ENCODE peak calls at places on chromosomes 11 and 22, in ten cellular contexts. F is kidney; G is EL; Q is activated naive CD8-positive, alpha-beta T cell treated with anti-CD3 and anti-CD28 coated beads, Interleukin-2, amount 50 U/mL, for 16 hours; E is cortex of kidney; K is NK-92 treated with Interleukin-12 subunit alpha and Interleukin-12 subunit beta, amount 100 ng/mL, for 24 hours; T is HTR-8/SVneo; V is AG20443; A is cardiac fibroblast; I is right lobe of liver. Z is an unnamed sample.

GRCh38 chr11:72239296-72239848 is 4.6 kb downstream of the PHOX2A start:
- DNase-seq in F (peak), G (peak), Q (no peak), E (no peak), K (no peak), T (no peak), V (peak), A (peak), I (peak), Z (no peak)

GRCh38 chr22:46766611-46767010 is 4.2 kb downstream of the TBC1D22A start:
- DNase-seq in F (no peak), G (no peak), Q (no peak), E (no peak), K (no peak), T (no peak), V (no peak), A (no peak), I (no peak), Z (no peak)

GRCh38 chr11:78664606-78665005 is 89.9 kb upstream of the NARS2 start:
- DNase-seq in F (no peak), G (peak), Q (no peak), E (no peak), K (no peak), T (peak), V (no peak), A (no peak), I (no peak), Z (no peak)

GRCh38 chr11:69642549-69642912 is 1.6 kb downstream of the CCND1 start:
- DNase-seq in F (peak), G (no peak), Q (peak), E (no peak), K (no peak), T (no peak), V (no peak), A (no peak), I (peak), Z (no peak)

GRCh38 chr11:6841694-6842093 is 3.8 kb upstream of the OR10A5 start:
- DNase-seq in F (no peak), G (no peak), Q (no peak), E (no peak), K (no peak), T (no peak), V (no peak), A (no peak), I (no peak), Z (no peak)

GRCh38 chr22:37161442-37161841 is 11.7 kb upstream of the IL2RB start:
- DNase-seq in F (peak), G (peak), Q (no peak), E (no peak), K (peak), T (no peak), V (no peak), A (no peak), I (no peak), Z (no peak)

GRCh38 chr22:23179381-23180294 is 671 bp upstream of the BCR start:
- DNase-seq in F (peak), G (no peak), Q (no peak), E (no peak), K (no peak), T (no peak), V (no peak), A (no peak), I (peak), Z (no peak)

GRCh38 chr11:31799794-31800397 is 11.2 kb downstream of the PAX6 start:
- DNase-seq in F (no peak), G (no peak), Q (no peak), E (no peak), K (no peak), T (no peak), V (no peak), A (no peak), I (no peak), Z (no peak)

GRCh38 chr22:31346255-31346732 is at the start of gene PATZ1:
- DNase-seq in F (peak), G (peak), Q (peak), E (no peak), K (peak), T (peak), V (peak), A (peak), I (peak), Z (peak)

GRCh38 chr11:12212181-12212820 is 101.9 kb downstream of the MICAL2 start:
- DNase-seq in F (no peak), G (no peak), Q (no peak), E (no peak), K (no peak), T (no peak), V (no peak), A (no peak), I (no peak), Z (no peak)

GRCh38 chr22:25900880-25901279 is 158.9 kb downstream of the MYO18B start:
- DNase-seq in F (no peak), G (no peak), Q (no peak), E (no peak), K (no peak), T (no peak), V (no peak), A (peak), I (no peak), Z (no peak)

GRCh38 chr11:29629281-29629680 is 387.5 kb downstream of the KCNA4 start:
- DNase-seq in F (no peak), G (no peak), Q (no peak), E (no peak), K (no peak), T (no peak), V (peak), A (peak), I (no peak), Z (no peak)

GRCh38 chr11:130872961-130873360 is 43.3 kb downstream of the SNX19 start:
- DNase-seq in F (no peak), G (peak), Q (no peak), E (no peak), K (no peak), T (no peak), V (peak), A (peak), I (no peak), Z (no peak)

GRCh38 chr11:68312117-68312779 is at the start of gene LRP5:
- DNase-seq in F (no peak), G (peak), Q (no peak), E (no peak), K (no peak), T (peak), V (peak), A (peak), I (peak), Z (no peak)

GRCh38 chr11:12811861-12812260 is 137.6 kb downstream of the TEAD1 start:
- DNase-seq in F (no peak), G (no peak), Q (no peak), E (no peak), K (no peak), T (no peak), V (no peak), A (no peak), I (no peak), Z (no peak)

GRCh38 chr11:26286472-26287066 is 45.4 kb upstream of the ANO3 start:
- DNase-seq in F (no peak), G (peak), Q (no peak), E (no peak), K (no peak), T (peak), V (peak), A (peak), I (no peak), Z (peak)

GRCh38 chr11:110000045-110000502 is 93.1 kb upstream of the ZC3H12C start:
- DNase-seq in F (no peak), G (peak), Q (no peak), E (no peak), K (no peak), T (peak), V (peak), A (peak), I (no peak), Z (peak)

GRCh38 chr11:41826129-41826528 is 366.7 kb upstream of the LRRC4C start:
- DNase-seq in F (peak), G (no peak), Q (no peak), E (no peak), K (no peak), T (no peak), V (no peak), A (no peak), I (no peak), Z (no peak)

GRCh38 chr22:46966846-46967245 is 204.4 kb downstream of the TBC1D22A start:
- DNase-seq in F (peak), G (no peak), Q (no peak), E (no peak), K (no peak), T (no peak), V (no peak), A (no peak), I (no peak), Z (no peak)

GRCh38 chr11:35747638-35748037 is 85.1 kb downstream of the TRIM44 start:
- DNase-seq in F (peak), G (no peak), Q (no peak), E (no peak), K (no peak), T (no peak), V (no peak), A (no peak), I (no peak), Z (no peak)

GRCh38 chr11:75768909-75769771 is 562 bp downstream of the DGAT2 start:
- DNase-seq in F (peak), G (no peak), Q (no peak), E (no peak), K (no peak), T (no peak), V (no peak), A (no peak), I (no peak), Z (no peak)

GRCh38 chr11:8917157-8917820 is 6.3 kb downstream of the AKIP1 start:
- DNase-seq in F (no peak), G (peak), Q (no peak), E (no peak), K (no peak), T (peak), V (peak), A (peak), I (no peak), Z (peak)

GRCh38 chr22:27022741-27023373 is 365.5 kb downstream of the MIAT start:
- DNase-seq in F (no peak), G (no peak), Q (no peak), E (no peak), K (no peak), T (no peak), V (no peak), A (no peak), I (no peak), Z (no peak)

GRCh38 chr11:112118176-112118575 is 31.5 kb downstream of the SDHD start:
- DNase-seq in F (no peak), G (no peak), Q (no peak), E (no peak), K (peak), T (no peak), V (no peak), A (no peak), I (no peak), Z (no peak)

GRCh38 chr11:11717064-11717725 is 95.4 kb upstream of the GALNT18 start:
- DNase-seq in F (no peak), G (no peak), Q (no peak), E (no peak), K (no peak), T (no peak), V (no peak), A (no peak), I (no peak), Z (no peak)

GRCh38 chr11:64453466-64453865 is 94.5 kb downstream of the RPS6KA4 start:
- DNase-seq in F (peak), G (no peak), Q (no peak), E (no peak), K (no peak), T (no peak), V (no peak), A (no peak), I (no peak), Z (no peak)

GRCh38 chr22:38325575-38325974 is 8.3 kb upstream of the CSNK1E start:
- DNase-seq in F (no peak), G (no peak), Q (no peak), E (no peak), K (no peak), T (no peak), V (no peak), A (no peak), I (no peak), Z (no peak)

GRCh38 chr11:45477588-45477987 is 187.8 kb downstream of the CHST1 start:
- DNase-seq in F (no peak), G (no peak), Q (no peak), E (no peak), K (no peak), T (no peak), V (no peak), A (no peak), I (no peak), Z (no peak)

GRCh38 chr22:44583076-44583760 is 85.2 kb upstream of the RTL6 start:
- DNase-seq in F (peak), G (no peak), Q (no peak), E (no peak), K (no peak), T (no peak), V (peak), A (peak), I (peak), Z (peak)

GRCh38 chr11:125224391-125225015 is 60.0 kb downstream of the PKNOX2 start:
- DNase-seq in F (no peak), G (peak), Q (no peak), E (no peak), K (no peak), T (peak), V (no peak), A (peak), I (no peak), Z (peak)

GRCh38 chr11:93221539-93221938 is 23.7 kb upstream of the SLC36A4 start:
- DNase-seq in F (no peak), G (no peak), Q (no peak), E (no peak), K (no peak), T (no peak), V (no peak), A (no peak), I (no peak), Z (no peak)

GRCh38 chr11:64762916-64763803 is 3.4 kb upstream of the PYGM start:
- DNase-seq in F (peak), G (peak), Q (no peak), E (no peak), K (no peak), T (no peak), V (no peak), A (peak), I (no peak), Z (no peak)

GRCh38 chr22:38707346-38707745 is 1.6 kb downstream of the GTPBP1 start:
- DNase-seq in F (no peak), G (peak), Q (no peak), E (no peak), K (no peak), T (no peak), V (no peak), A (peak), I (no peak), Z (peak)

GRCh38 chr11:43852057-43852636 is 28.5 kb upstream of the ALKBH3 start:
- DNase-seq in F (no peak), G (peak), Q (peak), E (no peak), K (peak), T (peak), V (peak), A (peak), I (no peak), Z (peak)

GRCh38 chr11:34552270-34552669 is 38.7 kb upstream of the ELF5 start:
- DNase-seq in F (no peak), G (no peak), Q (no peak), E (no peak), K (no peak), T (no peak), V (no peak), A (no peak), I (no peak), Z (no peak)

GRCh38 chr11:65641233-65642013 is 3.5 kb downstream of the SIPA1 start:
- DNase-seq in F (peak), G (no peak), Q (no peak), E (no peak), K (no peak), T (no peak), V (no peak), A (no peak), I (no peak), Z (no peak)

GRCh38 chr22:31897842-31898241 is 46.5 kb upstream of the YWHAH start:
- DNase-seq in F (no peak), G (peak), Q (no peak), E (no peak), K (no peak), T (no peak), V (peak), A (peak), I (no peak), Z (peak)

GRCh38 chr22:38310518-38311330 is 6.5 kb downstream of the CSNK1E start:
- DNase-seq in F (no peak), G (peak), Q (no peak), E (no peak), K (no peak), T (no peak), V (peak), A (no peak), I (no peak), Z (no peak)

GRCh38 chr11:93895106-93895862 is 44.9 kb upstream of the VSTM5 start:
- DNase-seq in F (no peak), G (peak), Q (no peak), E (no peak), K (no peak), T (peak), V (peak), A (peak), I (no peak), Z (peak)

GRCh38 chr11:5301846-5302245 is at the start of gene OR51B4:
- DNase-seq in F (no peak), G (no peak), Q (no peak), E (no peak), K (no peak), T (no peak), V (no peak), A (no peak), I (no peak), Z (no peak)

Z was measured in COLO829.